ENCODE peak calls at places on chromosomes 12 and 14, in ten cellular contexts. G, X, E, I, W, D, M, V, T and B are unnamed samples.

GRCh38 chr12:56158926-56159461 is 835 bp downstream of the MYL6 start:
- DNase-seq in G (peak), X (peak), E (peak), I (peak), W (no peak), D (no peak), M (peak), V (peak), T (peak), B (peak)

GRCh38 chr12:50322196-50322595 is 38.9 kb upstream of the LIMA1 start:
- DNase-seq in G (no peak), X (no peak), E (no peak), I (no peak), W (no peak), D (no peak), M (no peak), V (no peak), T (no peak), B (no peak)

GRCh38 chr12:75437564-75437963 is 43.0 kb upstream of the GLIPR1 start:
- DNase-seq in G (peak), X (peak), E (peak), I (no peak), W (no peak), D (no peak), M (peak), V (no peak), T (peak), B (no peak)

GRCh38 chr14:103296987-103297386 is 37.0 kb upstream of the EIF5 start:
- DNase-seq in G (no peak), X (no peak), E (no peak), I (no peak), W (no peak), D (no peak), M (no peak), V (no peak), T (no peak), B (no peak)

GRCh38 chr12:15801770-15802393 is 12.7 kb upstream of the EPS8 start:
- DNase-seq in G (no peak), X (no peak), E (no peak), I (no peak), W (no peak), D (no peak), M (no peak), V (no peak), T (no peak), B (no peak)

GRCh38 chr12:91690521-91690920 is 455.1 kb downstream of the BTG1 start:
- DNase-seq in G (no peak), X (no peak), E (no peak), I (no peak), W (no peak), D (no peak), M (no peak), V (no peak), T (no peak), B (no peak)

GRCh38 chr14:86430807-86431206 is 900.9 kb downstream of the FLRT2 start:
- DNase-seq in G (peak), X (no peak), E (no peak), I (no peak), W (no peak), D (no peak), M (no peak), V (no peak), T (no peak), B (peak)

GRCh38 chr14:70934084-70934483 is 26.8 kb downstream of the PCNX1 start:
- DNase-seq in G (no peak), X (no peak), E (no peak), I (no peak), W (no peak), D (no peak), M (peak), V (no peak), T (no peak), B (no peak)

GRCh38 chr14:22824711-22825359 is 4.9 kb upstream of the MRPL52 start:
- DNase-seq in G (peak), X (peak), E (peak), I (no peak), W (no peak), D (no peak), M (peak), V (peak), T (peak), B (no peak)

GRCh38 chr14:50669441-50669986 is 1.4 kb upstream of the SAV1 start:
- DNase-seq in G (no peak), X (no peak), E (no peak), I (no peak), W (no peak), D (no peak), M (no peak), V (no peak), T (no peak), B (no peak)

GRCh38 chr14:69259531-69260245 is at the start of gene GALNT16:
- DNase-seq in G (peak), X (peak), E (peak), I (peak), W (peak), D (peak), M (peak), V (no peak), T (no peak), B (peak)

GRCh38 chr14:91320266-91320665 is 75.8 kb upstream of the GPR68 start:
- DNase-seq in G (no peak), X (no peak), E (no peak), I (no peak), W (no peak), D (no peak), M (no peak), V (no peak), T (no peak), B (no peak)

GRCh38 chr12:119749666-119750065 is 81.7 kb downstream of the PRKAB1 start:
- DNase-seq in G (no peak), X (no peak), E (no peak), I (no peak), W (no peak), D (no peak), M (peak), V (no peak), T (no peak), B (peak)

GRCh38 chr12:50059440-50060119 is 2.2 kb downstream of the ASIC1 start:
- DNase-seq in G (no peak), X (no peak), E (no peak), I (no peak), W (no peak), D (peak), M (no peak), V (no peak), T (peak), B (no peak)

GRCh38 chr14:75995372-75996041 is 9.9 kb downstream of the IFT43 start:
- DNase-seq in G (no peak), X (no peak), E (peak), I (no peak), W (no peak), D (no peak), M (peak), V (no peak), T (no peak), B (no peak)

GRCh38 chr14:68397827-68398226 is 395.0 kb downstream of the ZFP36L1 start:
- DNase-seq in G (peak), X (no peak), E (no peak), I (no peak), W (no peak), D (no peak), M (peak), V (no peak), T (no peak), B (no peak)

GRCh38 chr12:295132-295531 is 32.5 kb upstream of the SLC6A13 start:
- DNase-seq in G (no peak), X (no peak), E (no peak), I (no peak), W (no peak), D (no peak), M (no peak), V (no peak), T (no peak), B (no peak)

GRCh38 chr12:104669057-104669770 is 212.5 kb downstream of the CHST11 start:
- DNase-seq in G (peak), X (no peak), E (no peak), I (peak), W (peak), D (no peak), M (no peak), V (no peak), T (no peak), B (peak)

GRCh38 chr14:55671641-55672040 is 91.6 kb downstream of the KTN1 start:
- DNase-seq in G (no peak), X (no peak), E (no peak), I (no peak), W (no peak), D (no peak), M (peak), V (no peak), T (no peak), B (no peak)

GRCh38 chr14:24238123-24238522 is 4.3 kb downstream of the TINF2 start:
- DNase-seq in G (no peak), X (no peak), E (no peak), I (no peak), W (no peak), D (no peak), M (no peak), V (no peak), T (no peak), B (no peak)

GRCh38 chr12:22047495-22047894 is 1.5 kb downstream of the CMAS start:
- DNase-seq in G (no peak), X (no peak), E (no peak), I (no peak), W (no peak), D (no peak), M (no peak), V (no peak), T (no peak), B (no peak)

GRCh38 chr14:55201219-55202096 is 10.1 kb upstream of the DLGAP5 start:
- DNase-seq in G (no peak), X (no peak), E (no peak), I (no peak), W (no peak), D (no peak), M (no peak), V (no peak), T (no peak), B (no peak)

GRCh38 chr12:68910128-68910527 is 22.8 kb downstream of the CPM start:
- DNase-seq in G (no peak), X (no peak), E (no peak), I (no peak), W (no peak), D (no peak), M (peak), V (no peak), T (no peak), B (no peak)

GRCh38 chr12:52243264-52243773 is 10.3 kb downstream of the KRT7 start:
- DNase-seq in G (peak), X (peak), E (no peak), I (no peak), W (no peak), D (no peak), M (peak), V (peak), T (no peak), B (peak)

GRCh38 chr12:71870409-71870808 is 30.9 kb downstream of the TBC1D15 start:
- DNase-seq in G (no peak), X (no peak), E (no peak), I (no peak), W (no peak), D (no peak), M (no peak), V (no peak), T (no peak), B (no peak)

GRCh38 chr12:46492471-46493351 is 120.1 kb upstream of the SLC38A2 start:
- DNase-seq in G (peak), X (peak), E (peak), I (no peak), W (no peak), D (no peak), M (peak), V (peak), T (no peak), B (no peak)

GRCh38 chr12:117125275-117125613 is 26.0 kb upstream of the TESC start:
- DNase-seq in G (no peak), X (peak), E (no peak), I (no peak), W (no peak), D (no peak), M (peak), V (no peak), T (no peak), B (no peak)

GRCh38 chr12:32756476-32757158 is 920 bp upstream of the YARS2 start:
- DNase-seq in G (no peak), X (no peak), E (no peak), I (no peak), W (no peak), D (no peak), M (no peak), V (no peak), T (no peak), B (no peak)

GRCh38 chr12:50523772-50524171 is 19.0 kb downstream of the DIP2B start:
- DNase-seq in G (no peak), X (no peak), E (no peak), I (no peak), W (no peak), D (no peak), M (no peak), V (no peak), T (no peak), B (no peak)

GRCh38 chr14:101527987-101528386 is 33.3 kb upstream of the DIO3 start:
- DNase-seq in G (no peak), X (no peak), E (no peak), I (no peak), W (no peak), D (no peak), M (no peak), V (no peak), T (no peak), B (no peak)

GRCh38 chr12:42539696-42540095 is 49.9 kb downstream of the PRICKLE1 start:
- DNase-seq in G (no peak), X (no peak), E (no peak), I (no peak), W (no peak), D (no peak), M (peak), V (no peak), T (no peak), B (no peak)

GRCh38 chr14:71355324-71356201 is 448.3 kb downstream of the PCNX1 start:
- DNase-seq in G (no peak), X (no peak), E (peak), I (no peak), W (no peak), D (no peak), M (peak), V (no peak), T (no peak), B (no peak)

GRCh38 chr14:50943261-50943942 is 881 bp downstream of the PYGL start:
- DNase-seq in G (no peak), X (peak), E (peak), I (no peak), W (no peak), D (no peak), M (peak), V (no peak), T (peak), B (no peak)

GRCh38 chr14:75147423-75148071 is 20.7 kb upstream of the NEK9 start:
- DNase-seq in G (peak), X (peak), E (peak), I (peak), W (no peak), D (no peak), M (peak), V (no peak), T (no peak), B (no peak)

GRCh38 chr14:77148510-77149231 is 7.1 kb upstream of the ZDHHC22 start:
- DNase-seq in G (peak), X (no peak), E (no peak), I (no peak), W (peak), D (no peak), M (no peak), V (peak), T (no peak), B (no peak)

GRCh38 chr12:77795699-77796098 is 35.0 kb upstream of the NAV3 start:
- DNase-seq in G (no peak), X (no peak), E (no peak), I (no peak), W (no peak), D (no peak), M (peak), V (no peak), T (no peak), B (no peak)

GRCh38 chr12:104671407-104672095 is 214.8 kb downstream of the CHST11 start:
- DNase-seq in G (peak), X (peak), E (peak), I (no peak), W (no peak), D (peak), M (peak), V (peak), T (peak), B (peak)

GRCh38 chr12:104219361-104219892 is 3.8 kb downstream of the TXNRD1 start:
- DNase-seq in G (peak), X (peak), E (peak), I (no peak), W (no peak), D (no peak), M (peak), V (peak), T (peak), B (peak)

GRCh38 chr12:11895421-11896064 is 175.2 kb upstream of the BCL2L14 start:
- DNase-seq in G (peak), X (no peak), E (no peak), I (no peak), W (no peak), D (no peak), M (no peak), V (no peak), T (no peak), B (no peak)

GRCh38 chr12:103513875-103514274 is 18.1 kb upstream of the C12orf42 start:
- DNase-seq in G (no peak), X (no peak), E (no peak), I (no peak), W (no peak), D (no peak), M (no peak), V (no peak), T (no peak), B (no peak)